ENCODE peak calls at places on chromosomes 3 and 15, in eight cellular contexts. W is heart right ventricle, R is BJ, F is IMR-90, P is foreskin fibroblast, Y is Peyer's patch, B is epithelial cell of esophagus, V is esophagus squamous epithelium. O is an unnamed sample.

GRCh38 chr3:62567097-62568021 is 194.0 kb upstream of the FEZF2 start:
- DNase-seq in W (peak; percentile 9), F (peak; percentile 79), Y (no peak), V (no peak), P (peak; percentile 87), B (peak; percentile 69), R (peak; percentile 37), O (peak; percentile 41)

GRCh38 chr3:73481888-73482287 is 142.9 kb downstream of the PDZRN3 start:
- DNase-seq in F (no peak), B (no peak), Y (no peak), R (no peak), W (no peak), V (no peak), P (no peak), O (no peak)

GRCh38 chr15:47750030-47750739 is 32.9 kb downstream of the SEMA6D start:
- DNase-seq in B (peak; percentile 92), V (no peak), R (peak; percentile 35), Y (peak; percentile 76), W (no peak), F (peak; percentile 91), P (peak; percentile 93), O (peak; percentile 40)

GRCh38 chr3:193132923-193133463 is 108.0 kb upstream of the PLAAT1 start:
- DNase-seq in B (peak; percentile 29), Y (no peak), R (no peak), P (peak; percentile 38), W (no peak), V (no peak), F (no peak), O (no peak)

GRCh38 chr3:40584625-40585189 is 59.9 kb downstream of the ZNF621 start:
- DNase-seq in V (peak; percentile 13), B (peak; percentile 73), P (peak; percentile 92), Y (peak; percentile 92), R (peak; percentile 9), F (peak; percentile 65), W (peak; percentile 91), O (peak; percentile 25)

GRCh38 chr3:194632983-194633348 is 253 bp downstream of the TMEM44 start:
- DNase-seq in R (no peak), F (no peak), V (no peak), P (no peak), B (peak; percentile 30), W (no peak), Y (no peak), O (no peak)

GRCh38 chr3:83216919-83217594 is 1455.6 kb upstream of the GBE1 start:
- DNase-seq in Y (no peak), P (no peak), R (no peak), V (no peak), W (no peak), F (no peak), B (no peak), O (no peak)

GRCh38 chr15:101314301-101314700 is 19.3 kb upstream of the SNRPA1 start:
- DNase-seq in W (no peak), F (no peak), B (no peak), R (no peak), P (no peak), V (no peak), Y (peak; percentile 13), O (no peak)

GRCh38 chr3:13666227-13666619 is 117.3 kb downstream of the FBLN2 start:
- DNase-seq in P (no peak), F (no peak), Y (no peak), B (no peak), R (no peak), W (no peak), V (no peak), O (no peak)

GRCh38 chr15:30882861-30883433 is 20.8 kb upstream of the FAN1 start:
- DNase-seq in B (no peak), V (no peak), W (no peak), R (no peak), F (no peak), P (no peak), Y (no peak), O (no peak)

GRCh38 chr15:51833782-51834181 is 4.3 kb downstream of the TMOD3 start:
- DNase-seq in V (no peak), B (no peak), P (no peak), F (peak; percentile 49), W (no peak), Y (no peak), R (no peak), O (no peak)

GRCh38 chr15:74238984-74239645 is 3.0 kb downstream of the CCDC33 start:
- DNase-seq in B (no peak), F (no peak), V (no peak), R (no peak), W (no peak), P (no peak), Y (no peak), O (no peak)

GRCh38 chr15:62887113-62887570 is 155.4 kb upstream of the TPM1 start:
- DNase-seq in R (no peak), V (no peak), W (no peak), F (peak; percentile 49), P (peak; percentile 71), Y (no peak), B (no peak), O (no peak)

GRCh38 chr3:108106031-108106430 is 15.2 kb upstream of the CD47 start:
- DNase-seq in F (peak; percentile 84), P (peak; percentile 81), B (no peak), W (no peak), V (no peak), Y (no peak), R (no peak), O (no peak)

GRCh38 chr15:69170597-69170996 is 10.2 kb downstream of the GLCE start:
- DNase-seq in F (no peak), B (no peak), W (no peak), P (no peak), R (no peak), V (no peak), Y (no peak), O (no peak)

GRCh38 chr3:146280859-146281258 is 30.0 kb upstream of the PLSCR4 start:
- DNase-seq in W (peak; percentile 12), R (peak; percentile 82), F (peak; percentile 26), Y (no peak), V (no peak), B (no peak), P (peak; percentile 92), O (peak; percentile 59)

GRCh38 chr3:61828158-61828874 is 266.9 kb downstream of the PTPRG start:
- DNase-seq in B (no peak), V (no peak), F (no peak), R (no peak), P (no peak), W (no peak), Y (no peak), O (no peak)

GRCh38 chr3:195873281-195873887 is 35.0 kb downstream of the TNK2 start:
- DNase-seq in R (no peak), V (no peak), Y (no peak), P (no peak), B (no peak), W (no peak), F (no peak), O (no peak)

GRCh38 chr15:64361259-64361658 is 5.3 kb upstream of the CSNK1G1 start:
- DNase-seq in B (peak; percentile 35), W (no peak), Y (no peak), F (no peak), P (no peak), V (no peak), R (no peak), O (no peak)

GRCh38 chr3:94365006-94365405 is 302.1 kb downstream of the NSUN3 start:
- DNase-seq in V (no peak), F (no peak), P (no peak), R (no peak), B (no peak), W (no peak), Y (no peak), O (no peak)

GRCh38 chr15:88274534-88275460 is 18.3 kb upstream of the NTRK3 start:
- DNase-seq in P (peak; percentile 64), B (peak; percentile 41), W (peak; percentile 59), F (peak; percentile 50), V (no peak), R (no peak), Y (peak; percentile 61), O (peak; percentile 16)

GRCh38 chr3:63279000-63279366 is 875 bp downstream of the SYNPR start:
- DNase-seq in R (no peak), V (no peak), F (no peak), W (no peak), Y (no peak), P (peak; percentile 17), B (no peak), O (no peak)

GRCh38 chr3:38163117-38163870 is 2.0 kb upstream of the OXSR1 start:
- DNase-seq in W (no peak), V (no peak), F (no peak), B (no peak), Y (no peak), R (no peak), P (no peak), O (no peak)
- TF ChIP-seq CTCF in W (peak; percentile 10), V (peak; percentile 35), F (no peak), B (peak; percentile 33), Y (peak; percentile 24), R (peak; percentile 15), P (no peak), O (no peak)

GRCh38 chr15:39581501-39582285 is 814 bp downstream of the THBS1 start:
- DNase-seq in R (peak; percentile 12), Y (peak; percentile 82), F (peak; percentile 65), V (no peak), B (peak; percentile 69), W (peak; percentile 49), P (peak; percentile 79), O (peak; percentile 38)
- H3K4me3 ChIP-seq in R (peak overlapping the region; percentile 54), Y (peak overlapping the region; percentile 48), F (peak overlapping the region; percentile 80), V (peak overlapping the region; percentile 57), B (peak overlapping the region; percentile 55), W (peak overlapping the region; percentile 71), P (peak overlapping the region; percentile 83), O (peak overlapping the region; percentile 81)

DNA sequence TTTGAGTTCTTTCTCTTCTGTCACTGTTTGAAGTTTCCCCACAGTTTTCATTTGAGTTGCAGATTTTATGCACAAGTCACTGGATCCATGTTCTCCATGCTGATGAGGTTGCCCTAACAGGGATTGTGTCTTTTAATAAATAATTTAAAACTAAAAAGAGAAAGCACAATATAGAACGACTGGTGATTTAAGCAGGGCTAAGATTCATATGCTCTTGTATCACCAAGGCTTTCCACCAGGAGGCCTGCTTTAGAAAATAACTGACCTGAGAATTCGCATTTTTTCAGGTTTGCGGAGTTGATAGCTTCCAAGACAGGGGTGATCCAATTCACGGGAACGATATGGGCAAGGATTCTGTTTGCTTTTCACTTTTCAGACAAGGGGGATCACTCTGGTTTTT is 252.0 kb upstream of the VEPH1 start:
- DNase-seq in F (no peak), B (no peak), R (no peak), V (no peak), Y (no peak), W (no peak), P (peak; percentile 13), O (no peak)
- TF ChIP-seq CTCF in F (peak; percentile 16), B (peak; percentile 20), R (peak; percentile 32), V (no peak), Y (no peak), W (no peak), P (peak; percentile 16), O (no peak)

DNA sequence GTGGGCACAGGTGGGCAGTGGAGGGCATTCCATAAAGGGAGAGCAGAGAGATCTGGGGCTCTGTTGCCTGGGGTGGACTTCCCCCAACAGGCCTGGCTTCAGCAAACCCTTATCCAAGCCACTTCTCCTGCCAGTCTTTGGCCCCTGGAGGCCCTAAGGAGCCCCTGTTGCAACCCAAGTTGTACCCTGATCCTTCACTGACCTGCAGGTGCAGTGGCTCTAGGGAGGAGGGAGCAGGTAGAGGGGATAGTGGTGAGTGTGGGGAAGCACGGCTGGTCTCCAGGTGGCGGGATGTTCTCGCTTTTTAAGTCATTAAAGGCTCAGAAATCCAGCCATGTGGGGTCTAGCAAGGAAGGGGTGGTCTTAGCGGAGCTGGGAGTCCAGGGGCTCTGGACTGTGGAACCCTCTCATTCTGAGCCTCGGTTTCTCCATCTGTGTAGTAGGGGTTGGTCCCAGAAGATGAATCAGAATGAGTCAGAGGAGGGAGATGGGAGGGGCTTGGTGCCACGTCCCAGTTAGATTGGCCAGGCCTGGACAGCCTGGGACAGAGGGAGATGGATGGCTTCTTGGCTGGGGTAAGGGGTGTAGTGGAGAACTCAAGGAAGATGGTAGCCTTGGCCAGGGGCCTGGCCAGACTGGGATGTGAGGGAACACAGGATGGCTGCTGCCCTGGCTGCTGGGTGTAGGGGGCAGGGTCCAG is 2.6 kb downstream of the ZBTB47 start:
- DNase-seq in P (peak; percentile 77), W (no peak), F (peak; percentile 45), B (peak; percentile 48), R (no peak), V (no peak), Y (no peak), O (no peak)
- H3K4me3 ChIP-seq in P (peak overlapping the region; percentile 83), W (no peak overlapping the region), F (no peak overlapping the region), B (no peak overlapping the region), R (no peak overlapping the region), V (no peak overlapping the region), Y (no peak overlapping the region), O (no peak overlapping the region)